ENCODE peak calls at places on chromosomes 6 and 20, in seven cellular contexts. L is CD8-positive, alpha-beta T cell; U is GM06990; E is activated B cell treated with CpG ODN at 0.5 μM for 24 hours; S is fibroblast of lung; A is mucosa of descending colon; X is progenitor cell of endocrine pancreas. D is an unnamed sample.

GRCh38 chr6:48213076-48213788 is 102.2 kb upstream of the PTCHD4 start:
- DNase-seq in L (no peak), U (no peak), E (no peak), S (no peak), A (no peak), X (no peak), D (no peak)

GRCh38 chr6:20746024-20746423 is 211.8 kb downstream of the CDKAL1 start:
- DNase-seq in L (no peak), U (no peak), E (no peak), S (no peak), A (no peak), X (no peak), D (no peak)

GRCh38 chr6:156058356-156058755 is 602.7 kb upstream of the NOX3 start:
- DNase-seq in L (no peak), U (no peak), E (no peak), S (no peak), A (no peak), X (no peak), D (no peak)

GRCh38 chr20:61746781-61747180 is 318.9 kb downstream of the TAF4 start:
- DNase-seq in L (no peak), U (no peak), E (no peak), S (no peak), A (peak; percentile 39), X (no peak), D (no peak)

GRCh38 chr20:58043122-58043865 is 185.2 kb downstream of the ANKRD60 start:
- DNase-seq in L (no peak), U (no peak), E (no peak), S (no peak), A (no peak), X (no peak), D (no peak)

GRCh38 chr6:112130878-112131277 is 43.5 kb downstream of the FAM229B start:
- DNase-seq in L (no peak), U (no peak), E (no peak), S (no peak), A (no peak), X (no peak), D (no peak)

GRCh38 chr6:119463081-119463626 is 113.6 kb upstream of the MAN1A1 start:
- DNase-seq in L (no peak), U (peak; percentile 71), E (no peak), S (no peak), A (no peak), X (no peak), D (no peak)

GRCh38 chr6:161336479-161336878 is 62.6 kb upstream of the AGPAT4 start:
- DNase-seq in L (no peak), U (no peak), E (no peak), S (no peak), A (no peak), X (no peak), D (no peak)

GRCh38 chr6:152378154-152378553 is 259.0 kb downstream of the SYNE1 start:
- DNase-seq in L (no peak), U (no peak), E (no peak), S (no peak), A (no peak), X (no peak), D (no peak)

GRCh38 chr6:52964318-52964717 is 30.8 kb downstream of the GSTA4 start:
- DNase-seq in L (no peak), U (no peak), E (no peak), S (no peak), A (no peak), X (no peak), D (no peak)

GRCh38 chr6:142693446-142693845 is 251.5 kb downstream of the HIVEP2 start:
- DNase-seq in L (no peak), U (no peak), E (no peak), S (peak; percentile 54), A (no peak), X (no peak), D (peak; percentile 56)

GRCh38 chr20:35739294-35740163 is 2.5 kb downstream of the RBM39 start:
- DNase-seq in L (no peak), U (no peak), E (no peak), S (peak; percentile 53), A (no peak), X (no peak), D (no peak)

GRCh38 chr6:2938632-2939083 is 32.7 kb downstream of the SERPINB6 start:
- DNase-seq in L (no peak), U (no peak), E (no peak), S (no peak), A (no peak), X (no peak), D (no peak)

GRCh38 chr20:41249781-41250281 is 67.7 kb downstream of the ZHX3 start:
- DNase-seq in L (no peak), U (peak; percentile 21), E (no peak), S (peak; percentile 78), A (no peak), X (no peak), D (no peak)

GRCh38 chr20:34946661-34947060 is 8.9 kb downstream of the GSS start:
- DNase-seq in L (no peak), U (no peak), E (no peak), S (no peak), A (no peak), X (no peak), D (no peak)

GRCh38 chr6:11645016-11645415 is 107.5 kb downstream of the TMEM170B start:
- DNase-seq in L (no peak), U (no peak), E (no peak), S (peak; percentile 36), A (no peak), X (no peak), D (no peak)

GRCh38 chr6:132354517-132355167 is 46.6 kb downstream of the MOXD1 start:
- DNase-seq in L (peak; percentile 36), U (peak; percentile 43), E (peak; percentile 80), S (no peak), A (peak; percentile 82), X (no peak), D (no peak)

GRCh38 chr6:83867527-83868161 is 8.2 kb downstream of the CYB5R4 start:
- DNase-seq in L (no peak), U (no peak), E (no peak), S (peak; percentile 53), A (peak; percentile 58), X (no peak), D (peak; percentile 88)

GRCh38 chr6:113949499-113949898 is 21.4 kb downstream of the HDAC2 start:
- DNase-seq in L (no peak), U (no peak), E (no peak), S (no peak), A (no peak), X (no peak), D (no peak)

GRCh38 chr6:40550096-40550731 is 37.0 kb downstream of the LRFN2 start:
- DNase-seq in L (no peak), U (no peak), E (no peak), S (peak; percentile 53), A (no peak), X (no peak), D (peak; percentile 25)

GRCh38 chr6:136740050-136740974 is 52.0 kb downstream of the MAP3K5 start:
- DNase-seq in L (no peak), U (no peak), E (no peak), S (no peak), A (no peak), X (no peak), D (no peak)

GRCh38 chr6:144953552-144954240 is 668.6 kb downstream of the UTRN start:
- DNase-seq in L (no peak), U (no peak), E (no peak), S (no peak), A (no peak), X (no peak), D (no peak)

GRCh38 chr20:3794701-3795420 is 1.2 kb upstream of the CDC25B start:
- DNase-seq in L (no peak), U (no peak), E (no peak), S (no peak), A (peak; percentile 63), X (no peak), D (no peak)

GRCh38 chr6:37858363-37858762 is 38.8 kb downstream of the ZFAND3 start:
- DNase-seq in L (no peak), U (no peak), E (no peak), S (no peak), A (no peak), X (no peak), D (no peak)

GRCh38 chr20:20386192-20386591 is 18.3 kb downstream of the INSM1 start:
- DNase-seq in L (no peak), U (no peak), E (no peak), S (no peak), A (no peak), X (no peak), D (no peak)

GRCh38 chr6:36544228-36544627 is 3.1 kb downstream of the STK38 start:
- DNase-seq in L (peak; percentile 46), U (no peak), E (no peak), S (peak; percentile 53), A (no peak), X (no peak), D (peak; percentile 57)

GRCh38 chr6:2229039-2229438 is 16.4 kb downstream of the GMDS start:
- DNase-seq in L (no peak), U (no peak), E (no peak), S (no peak), A (no peak), X (no peak), D (no peak)

GRCh38 chr6:45454008-45454911 is 76.5 kb upstream of the SUPT3H start:
- DNase-seq in L (no peak), U (no peak), E (no peak), S (peak; percentile 76), A (no peak), X (no peak), D (no peak)

GRCh38 chr20:23294166-23294565 is 56.4 kb upstream of the NXT1 start:
- DNase-seq in L (no peak), U (no peak), E (no peak), S (no peak), A (no peak), X (no peak), D (no peak)

DNA sequence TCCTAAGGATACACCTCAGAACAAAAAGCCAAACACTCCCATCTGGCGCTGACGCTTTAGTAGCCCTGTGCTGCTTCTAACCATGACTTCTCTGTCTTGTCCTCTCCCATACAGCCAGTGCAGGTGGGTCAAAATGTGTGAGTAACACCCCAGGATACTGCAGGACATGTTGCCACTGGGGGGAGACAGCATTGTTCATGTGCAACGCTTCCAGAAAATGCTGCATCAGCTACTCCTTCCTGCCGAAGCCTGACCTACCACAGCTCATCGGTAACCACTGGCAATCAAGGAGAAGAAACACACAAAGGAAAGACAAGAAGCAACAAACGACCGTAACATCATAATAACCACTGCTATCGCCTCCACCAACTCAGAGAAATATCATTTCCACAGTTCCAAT is 1.4 kb downstream of the DEFB132 start:
- DNase-seq in L (no peak), U (no peak), E (no peak), S (peak; percentile 26), A (no peak), X (no peak), D (no peak)
- TF ChIP-seq CTCF in L (no peak), U (peak; percentile 31), E (no peak), S (no peak), A (no peak), X (no peak), D (peak; percentile 18)

GRCh38 chr20:7031222-7031621 is 263.7 kb downstream of the BMP2 start:
- DNase-seq in L (no peak), U (no peak), E (no peak), S (no peak), A (no peak), X (no peak), D (no peak)
- TF ChIP-seq CTCF in L (no peak), U (no peak), E (no peak), S (peak; percentile 20), A (no peak), X (peak; percentile 37), D (peak; percentile 27)

GRCh38 chr6:16239798-16240123 is 1.4 kb downstream of the GMPR start:
- DNase-seq in L (no peak), U (no peak), E (no peak), S (peak; percentile 48), A (no peak), X (no peak), D (no peak)
- TF ChIP-seq CTCF in L (no peak), U (no peak), E (no peak), S (peak; percentile 1), A (no peak), X (no peak), D (no peak)

GRCh38 chr20:63692436-63693078 is 3.9 kb upstream of the TNFRSF6B start:
- DNase-seq in L (no peak), U (no peak), E (no peak), S (peak; percentile 38), A (peak; percentile 67), X (no peak), D (no peak)
- TF ChIP-seq CTCF in L (no peak), U (no peak), E (no peak), S (no peak), A (no peak), X (no peak), D (no peak)

D was measured in AG09319.